ENCODE peak calls at places on chromosome 22, in seven cellular contexts. L, J, P, S, Z, Y and D are unnamed samples.
A peak's percentile ranks its signal among the peaks of the same experiment; 100 is the strongest.

GRCh38 chr22:19941365-19942070 is at the start of the genes COMT and TXNRD2:
- DNase-seq in L (no peak), J (peak; percentile 60), P (peak; percentile 41), S (peak; percentile 28), Z (no peak), Y (no peak), D (no peak)

GRCh38 chr22:27407369-27407985 is 394.1 kb downstream of the MN1 start:
- DNase-seq in L (no peak), J (no peak), P (no peak), S (no peak), Z (no peak), Y (no peak), D (no peak)

GRCh38 chr22:32909561-32910348 is 108.2 kb downstream of the TIMP3 start:
- DNase-seq in L (no peak), J (no peak), P (no peak), S (no peak), Z (no peak), Y (no peak), D (no peak)

GRCh38 chr22:39947488-39948216 is 12.5 kb upstream of the TMA7B start:
- DNase-seq in L (no peak), J (no peak), P (no peak), S (no peak), Z (no peak), Y (no peak), D (no peak)

GRCh38 chr22:49205401-49205800 is 622.3 kb downstream of the BRD1 start:
- DNase-seq in L (no peak), J (no peak), P (no peak), S (no peak), Z (no peak), Y (no peak), D (no peak)

GRCh38 chr22:35212996-35213395 is 44.3 kb upstream of the HMGXB4 start:
- DNase-seq in L (no peak), J (no peak), P (no peak), S (no peak), Z (no peak), Y (no peak), D (no peak)

GRCh38 chr22:29151316-29151715 is 54.4 kb upstream of the EMID1 start:
- DNase-seq in L (no peak), J (no peak), P (no peak), S (no peak), Z (no peak), Y (no peak), D (no peak)

GRCh38 chr22:48578138-48579034 is 1249.3 kb downstream of the BRD1 start:
- DNase-seq in L (no peak), J (no peak), P (no peak), S (no peak), Z (no peak), Y (no peak), D (no peak)

GRCh38 chr22:39592104-39593060 is 21.8 kb downstream of the CACNA1I start:
- DNase-seq in L (no peak), J (peak; percentile 80), P (peak; percentile 94), S (peak; percentile 71), Z (no peak), Y (peak; percentile 58), D (peak; percentile 54)

GRCh38 chr22:29693671-29694070 is 26.1 kb upstream of the CABP7 start:
- DNase-seq in L (no peak), J (no peak), P (no peak), S (no peak), Z (no peak), Y (no peak), D (no peak)

GRCh38 chr22:23399367-23400285 is 180.5 kb downstream of the IGLL1 start:
- DNase-seq in L (no peak), J (no peak), P (no peak), S (no peak), Z (no peak), Y (no peak), D (no peak)

GRCh38 chr22:50599816-50600454 is 658 bp upstream of the MAPK8IP2 start:
- DNase-seq in L (no peak), J (peak; percentile 38), P (no peak), S (no peak), Z (peak; percentile 67), Y (no peak), D (no peak)

GRCh38 chr22:27777128-27777527 is 24.4 kb downstream of the MN1 start:
- DNase-seq in L (no peak), J (no peak), P (no peak), S (no peak), Z (no peak), Y (no peak), D (no peak)

GRCh38 chr22:50146440-50147228 is 23.9 kb upstream of the PANX2 start:
- DNase-seq in L (no peak), J (peak; percentile 88), P (peak; percentile 73), S (peak; percentile 61), Z (no peak), Y (peak; percentile 32), D (peak; percentile 55)

GRCh38 chr22:44752285-44753188 is at the start of gene ARHGAP8:
- DNase-seq in L (no peak), J (no peak), P (no peak), S (no peak), Z (no peak), Y (no peak), D (no peak)

GRCh38 chr22:40960137-40960536 is 9.0 kb downstream of the RBX1 start:
- DNase-seq in L (no peak), J (no peak), P (no peak), S (no peak), Z (no peak), Y (no peak), D (peak; percentile 31)

GRCh38 chr22:41603873-41604332 is 14.3 kb upstream of the PMM1 start:
- DNase-seq in L (no peak), J (no peak), P (no peak), S (no peak), Z (no peak), Y (no peak), D (no peak)

DNA sequence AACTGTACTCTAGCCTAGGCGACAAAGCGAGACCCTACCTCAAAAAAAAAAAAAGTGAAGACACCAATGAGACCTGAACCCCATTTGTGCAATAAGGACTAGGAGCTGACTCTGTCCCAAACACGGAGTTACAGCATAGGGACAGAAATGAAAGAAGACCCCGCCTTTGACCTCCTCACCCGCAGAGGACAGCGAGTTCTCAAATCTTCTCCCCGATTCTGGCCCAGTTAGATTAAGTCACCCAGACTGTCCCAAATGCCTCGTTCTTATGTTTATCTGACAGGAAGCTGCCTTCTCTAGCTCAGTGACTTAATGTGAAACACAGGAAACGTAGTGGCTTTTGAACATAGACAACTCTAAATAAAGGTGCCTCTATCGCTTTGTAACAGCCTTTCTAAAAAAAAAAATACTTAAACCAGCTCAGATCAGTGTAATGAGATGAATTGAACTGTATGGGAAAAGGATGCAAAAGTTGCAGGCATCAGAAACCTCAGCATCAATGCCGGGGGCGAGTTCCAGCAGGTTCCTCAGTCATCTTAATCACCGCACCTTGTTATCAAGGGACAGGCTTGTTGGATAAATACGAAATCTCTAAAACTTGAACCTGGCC is 10.6 kb downstream of the MYH9 start:
- DNase-seq in L (no peak), J (no peak), P (no peak), S (no peak), Z (no peak), Y (no peak), D (peak; percentile 27)
- H3K4me3 ChIP-seq in L (no peak overlapping the region), J (no peak overlapping the region), P (no peak overlapping the region), S (no peak overlapping the region), Z (no peak overlapping the region), Y (no peak overlapping the region), D (no peak overlapping the region)

GRCh38 chr22:25750569-25751173 is 8.7 kb downstream of the MYO18B start:
- DNase-seq in L (no peak), J (no peak), P (no peak), S (no peak), Z (no peak), Y (no peak), D (no peak)

GRCh38 chr22:25749420-25750169 is 7.6 kb downstream of the MYO18B start:
- DNase-seq in L (no peak), J (no peak), P (no peak), S (no peak), Z (no peak), Y (no peak), D (no peak)

GRCh38 chr22:25748140-25748539 is 6.2 kb downstream of the MYO18B start:
- DNase-seq in L (no peak), J (no peak), P (no peak), S (no peak), Z (no peak), Y (no peak), D (no peak)

GRCh38 chr22:25747245-25747944 is 5.4 kb downstream of the MYO18B start:
- DNase-seq in L (no peak), J (peak; percentile 85), P (peak; percentile 88), S (peak; percentile 97), Z (no peak), Y (peak; percentile 45), D (peak; percentile 20)

DNA sequence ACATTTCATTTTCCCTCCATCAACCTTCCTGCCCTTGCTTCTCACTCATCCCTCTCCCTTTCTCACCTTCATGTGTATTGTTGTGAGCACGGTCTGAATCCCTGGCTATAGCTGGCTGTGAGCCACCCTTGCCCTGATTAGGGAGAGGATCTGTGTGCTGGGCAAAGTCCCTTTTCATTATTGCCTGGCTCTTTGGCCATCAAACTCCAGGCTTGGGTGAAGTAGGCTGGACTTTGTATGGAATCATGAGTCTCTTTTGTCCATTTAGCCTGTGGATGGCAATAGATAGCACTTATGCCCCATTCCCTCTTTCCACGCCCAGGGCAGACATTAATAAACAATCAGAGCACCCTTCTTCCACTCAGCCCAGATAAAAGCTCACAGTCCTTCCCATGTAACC is 6.7 kb downstream of the MYO18B start:
- DNase-seq in L (no peak), J (no peak), P (no peak), S (no peak), Z (no peak), Y (no peak), D (no peak)
- H3K4me3 ChIP-seq in L (no peak overlapping the region), J (no peak overlapping the region), P (no peak overlapping the region), S (no peak overlapping the region), Z (no peak overlapping the region), Y (no peak overlapping the region), D (no peak overlapping the region)

DNA sequence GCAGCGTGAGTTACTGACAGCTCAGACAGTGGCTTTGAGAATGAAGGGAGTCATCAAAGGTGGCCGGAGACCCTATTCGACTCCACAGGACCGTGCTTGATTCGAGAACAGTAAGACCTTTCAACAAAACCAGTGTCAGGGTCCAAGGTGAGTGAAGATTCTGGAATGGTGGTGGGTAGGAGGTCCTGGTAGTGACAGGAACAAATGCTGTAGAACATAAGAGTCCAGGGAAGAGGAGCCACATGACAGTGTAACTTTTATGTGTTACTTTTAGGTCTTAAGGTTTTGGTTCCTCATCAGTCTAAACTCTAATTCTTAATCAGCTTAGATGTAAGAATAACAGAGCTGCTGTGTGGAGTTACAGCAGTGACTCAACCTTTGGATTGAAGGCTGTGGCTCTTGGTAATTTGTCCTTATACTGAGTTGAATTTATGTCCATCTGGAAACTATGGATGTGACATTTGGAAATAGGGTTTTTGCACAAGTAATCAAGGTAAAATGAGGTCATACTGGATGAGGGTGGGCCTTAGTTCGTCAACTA is 1.8 kb downstream of the TBC1D22A start:
- DNase-seq in L (no peak), J (no peak), P (no peak), S (no peak), Z (no peak), Y (no peak), D (no peak)
- H3K4me3 ChIP-seq in L (no peak overlapping the region), J (peak overlapping the region; percentile 10), P (peak overlapping the region; percentile 94), S (no peak overlapping the region), Z (no peak overlapping the region), Y (no peak overlapping the region), D (no peak overlapping the region)

DNA sequence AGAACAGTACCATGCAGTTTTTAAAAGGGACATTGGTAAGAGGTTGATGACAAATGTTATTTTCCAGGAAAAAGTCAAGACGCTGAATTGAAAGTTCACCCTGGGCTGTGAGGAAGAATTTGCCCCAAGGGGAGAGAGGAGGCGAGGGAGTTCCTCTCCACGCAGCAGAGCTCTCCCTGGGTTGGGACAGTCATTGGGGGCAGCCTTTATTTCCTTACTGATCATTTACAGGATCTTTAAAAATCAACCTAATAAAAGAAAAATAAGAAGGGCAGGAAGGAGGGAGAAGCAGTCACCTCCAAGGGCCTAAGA is 49.9 kb upstream of the WNT7B start:
- DNase-seq in L (no peak), J (no peak), P (no peak), S (no peak), Z (no peak), Y (no peak), D (no peak)
- H3K4me3 ChIP-seq in L (no peak overlapping the region), J (peak overlapping the region; percentile 47), P (peak overlapping the region; percentile 52), S (peak overlapping the region; percentile 33), Z (peak overlapping the region; percentile 15), Y (no peak overlapping the region), D (peak overlapping the region; percentile 37)